ENCODE peak calls at places on chromosomes 1 and 21, in five cellular contexts. P is retinal pigment epithelial cell; Y is upper lobe of right lung; T is dorsolateral prefrontal cortex; X is CD4-positive, alpha-beta T cell. M is an unnamed sample.

GRCh38 chr1:208834346-208835081 is 590.3 kb upstream of the PLXNA2 start:
- DNase-seq in P (no peak), Y (no peak), T (no peak), X (no peak), M (no peak)

GRCh38 chr1:200699871-200700270 is 30.2 kb upstream of the DDX59 start:
- DNase-seq in P (peak), Y (no peak), T (no peak), X (no peak), M (no peak)

GRCh38 chr1:164726235-164726634 is 167.3 kb downstream of the PBX1 start:
- DNase-seq in P (no peak), Y (no peak), T (no peak), X (no peak), M (no peak)

GRCh38 chr21:35801388-35801787 is 258.9 kb downstream of the SETD4 start:
- DNase-seq in P (no peak), Y (no peak), T (no peak), X (no peak), M (no peak)

GRCh38 chr21:27725916-27726315 is 759.0 kb upstream of the ADAMTS5 start:
- DNase-seq in P (no peak), Y (no peak), T (no peak), X (no peak), M (no peak)

GRCh38 chr1:171389176-171389575 is 75.2 kb downstream of the FMO4 start:
- DNase-seq in P (no peak), Y (no peak), T (no peak), X (no peak), M (no peak)

GRCh38 chr1:42931911-42932422 is 26.7 kb downstream of the SLC2A1 start:
- DNase-seq in P (no peak), Y (peak), T (no peak), X (peak), M (no peak)

GRCh38 chr21:34358866-34359265 is 4.9 kb upstream of the KCNE2 start:
- DNase-seq in P (no peak), Y (no peak), T (no peak), X (no peak), M (no peak)

GRCh38 chr1:31669433-31669785 is 24.7 kb upstream of the PEF1 start:
- DNase-seq in P (no peak), Y (no peak), T (no peak), X (no peak), M (no peak)

GRCh38 chr1:61301824-61302652 is 219.7 kb downstream of the NFIA start:
- DNase-seq in P (no peak), Y (no peak), T (no peak), X (no peak), M (no peak)

GRCh38 chr1:154755858-154756730 is 114.0 kb downstream of the KCNN3 start:
- DNase-seq in P (no peak), Y (no peak), T (no peak), X (no peak), M (no peak)

GRCh38 chr1:56394298-56394697 is 185.1 kb downstream of the PLPP3 start:
- DNase-seq in P (no peak), Y (no peak), T (no peak), X (no peak), M (no peak)

GRCh38 chr1:203136409-203137042 is 9.0 kb downstream of the ADORA1 start:
- DNase-seq in P (no peak), Y (no peak), T (no peak), X (no peak), M (no peak)
- TF ChIP-seq CTCF in P (peak), Y (no peak), T (no peak), X (no peak), M (no peak)

GRCh38 chr1:21939650-21940374 is 2.7 kb upstream of the HSPG2 start:
- DNase-seq in P (peak), Y (peak), T (peak), X (no peak), M (no peak)
- TF ChIP-seq CTCF in P (peak), Y (peak), T (peak), X (no peak), M (peak)

DNA sequence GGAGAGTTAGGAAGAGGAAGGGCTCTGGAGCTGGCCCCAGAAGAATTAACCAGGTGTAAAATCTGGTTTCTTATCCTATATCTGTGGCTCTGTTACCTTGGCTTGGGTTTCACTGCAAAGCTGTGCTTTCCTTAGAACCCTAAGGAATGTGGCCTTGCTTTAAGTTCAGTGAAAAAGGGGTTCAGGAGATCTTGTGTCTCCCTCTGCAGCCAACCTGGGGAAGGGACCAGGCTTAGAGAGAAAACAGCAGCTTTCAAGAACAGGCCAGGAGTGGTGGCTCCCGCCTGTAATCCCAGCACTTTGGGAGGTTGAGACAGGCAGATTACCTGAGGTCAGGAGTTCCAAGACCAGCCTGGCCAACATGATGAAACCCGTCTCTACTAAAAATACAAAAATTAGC is 16.1 kb upstream of the MYCL start:
- DNase-seq in P (no peak), Y (no peak), T (no peak), X (no peak), M (no peak)
- TF ChIP-seq CTCF in P (peak), Y (no peak), T (no peak), X (no peak), M (no peak)

DNA sequence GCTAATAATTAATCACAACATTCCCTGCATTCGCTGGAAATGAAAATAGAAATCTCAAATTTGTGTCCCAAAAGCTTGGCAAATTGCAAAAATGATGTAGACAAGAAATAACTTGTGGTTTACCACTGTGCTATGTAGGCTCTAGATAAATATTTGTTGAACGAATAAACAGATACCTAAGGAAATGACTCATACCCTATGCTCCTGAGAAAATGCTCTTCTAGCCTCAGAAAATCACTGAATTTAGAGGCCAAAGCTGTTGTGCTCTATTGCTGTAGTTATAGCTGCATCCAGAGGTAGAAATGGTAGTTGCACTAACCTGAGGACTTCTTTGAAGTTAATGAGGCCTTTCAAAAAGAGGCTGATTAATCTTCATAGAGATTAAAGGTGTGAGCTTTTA is 142.0 kb upstream of the ZNHIT6 start:
- DNase-seq in P (peak), Y (no peak), T (no peak), X (no peak), M (no peak)
- TF ChIP-seq CTCF in P (peak), Y (no peak), T (no peak), X (no peak), M (no peak)

GRCh38 chr1:214341918-214342317 is 61.0 kb downstream of the SMYD2 start:
- DNase-seq in P (no peak), Y (no peak), T (no peak), X (no peak), M (no peak)
- TF ChIP-seq CTCF in P (peak), Y (no peak), T (no peak), X (no peak), M (no peak)

GRCh38 chr1:12031039-12031980 is 12.0 kb downstream of the MIIP start:
- DNase-seq in P (no peak), Y (peak), T (no peak), X (no peak), M (peak)
- TF ChIP-seq CTCF in P (peak), Y (peak), T (peak), X (peak), M (peak)

GRCh38 chr1:7594714-7595295 is 176.3 kb upstream of the VAMP3 start:
- DNase-seq in P (no peak), Y (peak), T (peak), X (no peak), M (no peak)
- TF ChIP-seq CTCF in P (no peak), Y (no peak), T (no peak), X (no peak), M (no peak)

GRCh38 chr1:175338447-175339135 is 146.0 kb upstream of the KIAA0040 start:
- DNase-seq in P (no peak), Y (no peak), T (no peak), X (peak), M (peak)
- TF ChIP-seq CTCF in P (peak), Y (peak), T (no peak), X (peak), M (peak)